ENCODE peak calls at places on chromosomes 6 and 20, in nine cellular contexts. J is GM23338; H is substantia nigra; Q is progenitor cell of endocrine pancreas; U is central memory CD8-positive, alpha-beta T cell; N is NCI-H510A treated with DMSO at 0.1 percent for 48 hours; R is NCI-H460; T is activated CD8-positive, alpha-beta T cell treated with anti-CD3 and anti-CD28 coated beads for 36 hours; F is A172. B is an unnamed sample.

GRCh38 chr20:48758206-48758820 is 69.5 kb downstream of the PREX1 start:
- DNase-seq in J (no peak), H (no peak), Q (no peak), U (peak; percentile 74), N (peak; percentile 43), R (no peak), T (peak; percentile 59), F (no peak), B (peak; percentile 26)

GRCh38 chr6:25014806-25015560 is 79.2 kb upstream of the RIPOR2 start:
- DNase-seq in J (peak; percentile 32), H (no peak), Q (no peak), U (no peak), N (no peak), R (peak; percentile 41), T (peak; percentile 56), F (no peak), B (peak; percentile 86)

GRCh38 chr6:7418238-7418905 is 28.8 kb downstream of the RIOK1 start:
- DNase-seq in J (no peak), H (no peak), Q (no peak), U (no peak), N (no peak), R (no peak), T (no peak), F (no peak), B (no peak)

GRCh38 chr6:132231121-132231520 is 170.2 kb downstream of the MOXD1 start:
- DNase-seq in J (peak; percentile 6), H (no peak), Q (no peak), U (no peak), N (no peak), R (no peak), T (no peak), F (no peak), B (no peak)

GRCh38 chr20:20519269-20519668 is 151.4 kb downstream of the INSM1 start:
- DNase-seq in J (no peak), H (no peak), Q (no peak), U (no peak), N (no peak), R (no peak), T (no peak), F (no peak), B (no peak)

GRCh38 chr20:36267605-36268500 is 31.6 kb downstream of the AAR2 start:
- DNase-seq in J (no peak), H (no peak), Q (no peak), U (no peak), N (no peak), R (no peak), T (no peak), F (no peak), B (no peak)

GRCh38 chr6:135094403-135094821 is 39.8 kb upstream of the HBS1L start:
- DNase-seq in J (no peak), H (no peak), Q (no peak), U (no peak), N (no peak), R (no peak), T (peak; percentile 69), F (peak; percentile 20), B (peak; percentile 73)

GRCh38 chr6:119979862-119980261 is 630.3 kb upstream of the MAN1A1 start:
- DNase-seq in J (peak; percentile 69), H (no peak), Q (no peak), U (no peak), N (no peak), R (no peak), T (no peak), F (no peak), B (no peak)

GRCh38 chr6:61538765-61539164 is 747.3 kb downstream of the KHDRBS2 start:
- DNase-seq in J (no peak), H (no peak), Q (no peak), U (no peak), N (no peak), R (no peak), T (no peak), F (no peak), B (no peak)

GRCh38 chr6:155418017-155418749 is 37.5 kb downstream of the NOX3 start:
- DNase-seq in J (peak; percentile 24), H (no peak), Q (no peak), U (peak; percentile 9), N (no peak), R (peak; percentile 1), T (peak; percentile 86), F (peak; percentile 37), B (peak; percentile 72)

GRCh38 chr6:157063935-157064322 is 259.4 kb downstream of the TMEM242 start:
- DNase-seq in J (no peak), H (no peak), Q (no peak), U (no peak), N (no peak), R (no peak), T (no peak), F (no peak), B (no peak)

GRCh38 chr6:95321106-95321505 is 256.2 kb upstream of the MANEA start:
- DNase-seq in J (no peak), H (no peak), Q (no peak), U (no peak), N (no peak), R (no peak), T (no peak), F (peak; percentile 25), B (no peak)

GRCh38 chr20:5977223-5977622 is 26.8 kb downstream of the MCM8 start:
- DNase-seq in J (no peak), H (no peak), Q (no peak), U (no peak), N (no peak), R (no peak), T (no peak), F (no peak), B (no peak)

GRCh38 chr6:89057759-89058158 is 22.8 kb upstream of the PNRC1 start:
- DNase-seq in J (peak; percentile 40), H (no peak), Q (no peak), U (no peak), N (no peak), R (no peak), T (no peak), F (no peak), B (no peak)

GRCh38 chr6:109480993-109481480 is 2.0 kb downstream of the ZBTB24 start:
- DNase-seq in J (no peak), H (no peak), Q (no peak), U (no peak), N (no peak), R (no peak), T (no peak), F (no peak), B (no peak)

GRCh38 chr20:11607047-11607446 is 310.6 kb upstream of the BTBD3 start:
- DNase-seq in J (no peak), H (no peak), Q (no peak), U (no peak), N (no peak), R (no peak), T (no peak), F (no peak), B (no peak)

GRCh38 chr20:63382551-63383300 is 21.6 kb upstream of the CHRNA4 start:
- DNase-seq in J (no peak), H (no peak), Q (no peak), U (no peak), N (no peak), R (no peak), T (no peak), F (no peak), B (no peak)

GRCh38 chr6:84052204-84052882 is 18.8 kb downstream of the MRAP2 start:
- DNase-seq in J (peak; percentile 89), H (no peak), Q (no peak), U (no peak), N (peak; percentile 78), R (no peak), T (no peak), F (peak; percentile 25), B (no peak)

GRCh38 chr20:35145141-35145564 is 2.0 kb downstream of the EDEM2 start:
- DNase-seq in J (peak; percentile 75), H (no peak), Q (no peak), U (no peak), N (peak; percentile 81), R (peak; percentile 76), T (peak; percentile 9), F (peak; percentile 50), B (peak; percentile 69)

GRCh38 chr20:49727473-49727872 is 13.8 kb upstream of the B4GALT5 start:
- DNase-seq in J (no peak), H (no peak), Q (no peak), U (no peak), N (no peak), R (no peak), T (no peak), F (no peak), B (no peak)

GRCh38 chr20:20366896-20367680 is 816 bp upstream of the INSM1 start:
- DNase-seq in J (peak; percentile 75), H (no peak), Q (no peak), U (no peak), N (no peak), R (no peak), T (peak; percentile 10), F (no peak), B (no peak)

GRCh38 chr6:14283600-14284235 is 166.1 kb downstream of the CD83 start:
- DNase-seq in J (peak; percentile 41), H (no peak), Q (no peak), U (no peak), N (peak; percentile 41), R (no peak), T (no peak), F (no peak), B (no peak)

GRCh38 chr6:139925894-139926641 is 551.6 kb upstream of the CITED2 start:
- DNase-seq in J (no peak), H (no peak), Q (no peak), U (no peak), N (no peak), R (no peak), T (no peak), F (peak; percentile 46), B (no peak)

GRCh38 chr20:611047-611842 is 1.1 kb upstream of the TCF15 start:
- DNase-seq in J (no peak), H (no peak), Q (no peak), U (no peak), N (no peak), R (no peak), T (no peak), F (no peak), B (no peak)

GRCh38 chr6:43308101-43308989 is at the start of gene CRIP3:
- DNase-seq in J (peak; percentile 95), H (no peak), Q (no peak), U (peak; percentile 23), N (peak; percentile 27), R (no peak), T (peak; percentile 68), F (peak; percentile 3), B (peak; percentile 42)

GRCh38 chr6:102402635-102403329 is 1009.3 kb downstream of the GRIK2 start:
- DNase-seq in J (no peak), H (no peak), Q (no peak), U (no peak), N (no peak), R (no peak), T (no peak), F (no peak), B (no peak)